ENCODE peak calls at places on chromosomes 13 and 19, in six cellular contexts. One of them, this sample, is unnamed.

GRCh38 chr19:33878912-33879810 is 82.5 kb downstream of the KCTD15 start:
- DNase-seq in AG04449: no peak
- DNase-seq in cardiac muscle cell: no peak
- DNase-seq in AG10803: no peak
- DNase-seq in fibroblast of pulmonary artery: no peak
- DNase-seq in gastrocnemius medialis: no peak
- DNase-seq in this sample: no peak

GRCh38 chr13:26785845-26786630 is 25.5 kb upstream of the GPR12 start:
- DNase-seq in AG04449: no peak
- DNase-seq in cardiac muscle cell: peak; percentile 14
- DNase-seq in AG10803: peak; percentile 1
- DNase-seq in fibroblast of pulmonary artery: no peak
- DNase-seq in gastrocnemius medialis: no peak
- DNase-seq in this sample: no peak

GRCh38 chr13:94602467-94602866 is 810 bp downstream of the GPR180 start:
- DNase-seq in AG04449: no peak
- DNase-seq in cardiac muscle cell: no peak
- DNase-seq in AG10803: no peak
- DNase-seq in fibroblast of pulmonary artery: peak; percentile 6
- DNase-seq in gastrocnemius medialis: no peak
- DNase-seq in this sample: no peak

GRCh38 chr13:28851422-28851821 is 31.3 kb downstream of the MTUS2 start:
- DNase-seq in AG04449: no peak
- DNase-seq in cardiac muscle cell: no peak
- DNase-seq in AG10803: no peak
- DNase-seq in fibroblast of pulmonary artery: no peak
- DNase-seq in gastrocnemius medialis: no peak
- DNase-seq in this sample: no peak

GRCh38 chr13:46530084-46530935 is 22.7 kb upstream of the LRCH1 start:
- DNase-seq in AG04449: no peak
- DNase-seq in cardiac muscle cell: peak; percentile 56
- DNase-seq in AG10803: peak; percentile 22
- DNase-seq in fibroblast of pulmonary artery: peak; percentile 37
- DNase-seq in gastrocnemius medialis: no peak
- DNase-seq in this sample: no peak

GRCh38 chr13:76016799-76017198 is 380.7 kb downstream of the LMO7 start:
- DNase-seq in AG04449: no peak
- DNase-seq in cardiac muscle cell: peak; percentile 40
- DNase-seq in AG10803: peak; percentile 19
- DNase-seq in fibroblast of pulmonary artery: peak; percentile 46
- DNase-seq in gastrocnemius medialis: no peak
- DNase-seq in this sample: no peak

GRCh38 chr13:33932765-33933406 is 114.9 kb downstream of the RFC3 start:
- DNase-seq in AG04449: no peak
- DNase-seq in cardiac muscle cell: no peak
- DNase-seq in AG10803: no peak
- DNase-seq in fibroblast of pulmonary artery: peak; percentile 20
- DNase-seq in gastrocnemius medialis: no peak
- DNase-seq in this sample: no peak

GRCh38 chr19:43651758-43652545 is 12.3 kb upstream of the CADM4 start:
- DNase-seq in AG04449: no peak
- DNase-seq in cardiac muscle cell: peak; percentile 75
- DNase-seq in AG10803: peak; percentile 58
- DNase-seq in fibroblast of pulmonary artery: peak; percentile 77
- DNase-seq in gastrocnemius medialis: peak; percentile 12
- DNase-seq in this sample: no peak

GRCh38 chr19:2578911-2579677 is 103.2 kb downstream of the GADD45B start:
- DNase-seq in AG04449: peak; percentile 65
- DNase-seq in cardiac muscle cell: peak; percentile 94
- DNase-seq in AG10803: peak; percentile 93
- DNase-seq in fibroblast of pulmonary artery: peak; percentile 94
- DNase-seq in gastrocnemius medialis: peak; percentile 81
- DNase-seq in this sample: peak; percentile 87
- TF ChIP-seq CTCF in AG04449: peak; percentile 98
- TF ChIP-seq CTCF in cardiac muscle cell: peak; percentile 94
- TF ChIP-seq CTCF in AG10803: peak; percentile 92
- TF ChIP-seq CTCF in fibroblast of pulmonary artery: peak; percentile 85
- TF ChIP-seq CTCF in gastrocnemius medialis: peak; percentile 98
- TF ChIP-seq CTCF in this sample: peak; percentile 80

GRCh38 chr19:39406656-39407393 is at the start of gene ZFP36:
- DNase-seq in AG04449: no peak
- DNase-seq in cardiac muscle cell: peak; percentile 90
- DNase-seq in AG10803: peak; percentile 84
- DNase-seq in fibroblast of pulmonary artery: peak; percentile 93
- DNase-seq in gastrocnemius medialis: peak; percentile 89
- DNase-seq in this sample: peak; percentile 77
- TF ChIP-seq CTCF in AG04449: peak; percentile 0
- TF ChIP-seq CTCF in cardiac muscle cell: no peak
- TF ChIP-seq CTCF in AG10803: peak; percentile 1
- TF ChIP-seq CTCF in fibroblast of pulmonary artery: no peak
- TF ChIP-seq CTCF in gastrocnemius medialis: no peak
- TF ChIP-seq CTCF in this sample: no peak

DNA sequence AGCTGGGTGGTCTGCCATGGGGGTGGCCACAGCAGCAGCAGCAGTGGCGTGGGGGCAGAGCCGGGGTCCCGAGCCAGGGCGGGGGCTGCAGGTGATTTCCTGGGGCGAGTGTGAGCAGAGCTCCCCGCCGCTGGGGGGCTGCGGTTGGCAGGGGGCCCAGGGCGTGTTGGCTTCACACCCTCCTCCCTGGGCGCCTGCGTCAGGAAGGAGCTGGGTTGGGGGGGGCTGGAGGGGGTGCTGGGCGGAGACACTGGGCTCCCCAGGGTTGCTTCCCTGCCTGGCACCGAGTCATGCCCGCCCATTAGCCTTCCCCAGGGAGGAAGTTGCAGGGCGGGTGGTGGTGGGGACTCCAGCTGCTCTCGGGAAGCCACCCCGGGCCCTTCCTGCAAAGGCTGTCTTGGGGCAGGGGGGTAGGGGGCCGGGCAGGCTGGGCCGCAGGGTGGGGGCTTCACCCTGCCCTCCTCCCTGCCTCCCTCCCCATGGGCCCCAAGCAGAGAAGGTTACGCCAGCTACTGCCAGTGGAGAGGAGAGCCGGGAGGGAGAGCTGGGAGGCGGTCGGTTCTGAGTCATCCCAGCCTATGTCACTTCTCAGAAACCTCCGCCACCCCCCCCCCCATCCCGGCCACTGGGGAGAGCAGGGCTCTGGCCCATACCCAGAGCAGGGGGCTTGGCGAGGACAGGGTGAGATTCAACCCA is 4.6 kb downstream of the MIDN start:
- DNase-seq in AG04449: peak; percentile 91
- DNase-seq in cardiac muscle cell: peak; percentile 99
- DNase-seq in AG10803: peak; percentile 99
- DNase-seq in fibroblast of pulmonary artery: peak; percentile 98
- DNase-seq in gastrocnemius medialis: peak; percentile 81
- DNase-seq in this sample: no peak
- TF ChIP-seq CTCF in AG04449: peak; percentile 43
- TF ChIP-seq CTCF in cardiac muscle cell: no peak
- TF ChIP-seq CTCF in AG10803: peak; percentile 17
- TF ChIP-seq CTCF in fibroblast of pulmonary artery: no peak
- TF ChIP-seq CTCF in gastrocnemius medialis: no peak
- TF ChIP-seq CTCF in this sample: no peak

GRCh38 chr19:49213791-49214190 is 56.2 kb downstream of the TRPM4 start:
- DNase-seq in AG04449: no peak
- DNase-seq in cardiac muscle cell: no peak
- DNase-seq in AG10803: no peak
- DNase-seq in fibroblast of pulmonary artery: no peak
- DNase-seq in gastrocnemius medialis: no peak
- DNase-seq in this sample: no peak
- TF ChIP-seq CTCF in AG04449: no peak
- TF ChIP-seq CTCF in cardiac muscle cell: no peak
- TF ChIP-seq CTCF in AG10803: no peak
- TF ChIP-seq CTCF in fibroblast of pulmonary artery: peak; percentile 5
- TF ChIP-seq CTCF in gastrocnemius medialis: no peak
- TF ChIP-seq CTCF in this sample: peak; percentile 28

GRCh38 chr19:10362259-10362658 is 18.1 kb downstream of the TYK2 start:
- DNase-seq in AG04449: no peak
- DNase-seq in cardiac muscle cell: no peak
- DNase-seq in AG10803: no peak
- DNase-seq in fibroblast of pulmonary artery: no peak
- DNase-seq in gastrocnemius medialis: no peak
- DNase-seq in this sample: no peak

GRCh38 chr19:10361569-10362011 is 18.8 kb downstream of the TYK2 start:
- DNase-seq in AG04449: no peak
- DNase-seq in cardiac muscle cell: no peak
- DNase-seq in AG10803: no peak
- DNase-seq in fibroblast of pulmonary artery: no peak
- DNase-seq in gastrocnemius medialis: no peak
- DNase-seq in this sample: no peak

GRCh38 chr19:10353793-10354391 is 14.5 kb upstream of the ICAM3 start:
- DNase-seq in AG04449: no peak
- DNase-seq in cardiac muscle cell: peak; percentile 25
- DNase-seq in AG10803: no peak
- DNase-seq in fibroblast of pulmonary artery: peak; percentile 15
- DNase-seq in gastrocnemius medialis: no peak
- DNase-seq in this sample: peak; percentile 54

GRCh38 chr19:10352764-10353671 is 13.6 kb upstream of the ICAM3 start:
- DNase-seq in AG04449: no peak
- DNase-seq in cardiac muscle cell: peak; percentile 32
- DNase-seq in AG10803: no peak
- DNase-seq in fibroblast of pulmonary artery: no peak
- DNase-seq in gastrocnemius medialis: peak; percentile 27
- DNase-seq in this sample: no peak

DNA sequence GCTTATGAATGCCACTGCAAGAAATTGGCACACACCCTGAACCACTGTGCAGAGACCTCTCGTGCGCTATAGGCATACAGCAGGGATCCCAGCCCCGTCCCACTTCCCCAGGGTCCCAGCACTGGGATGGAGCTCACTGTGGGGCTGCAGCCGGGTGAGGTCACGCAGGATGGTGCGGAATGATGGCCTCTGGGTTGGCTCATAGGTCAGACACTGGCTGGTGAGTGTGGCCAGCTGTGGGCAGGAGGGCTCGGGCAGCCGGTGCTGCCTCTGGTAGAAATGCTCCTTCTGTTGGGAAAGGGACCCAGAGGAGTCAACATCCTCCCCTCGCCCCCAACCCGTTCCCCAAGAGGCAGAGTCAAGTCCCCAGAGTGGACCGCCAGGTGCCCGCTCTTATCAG is 17.0 kb upstream of the ICAM3 start:
- DNase-seq in AG04449: no peak
- DNase-seq in cardiac muscle cell: no peak
- DNase-seq in AG10803: no peak
- DNase-seq in fibroblast of pulmonary artery: no peak
- DNase-seq in gastrocnemius medialis: no peak
- DNase-seq in this sample: no peak
- TF ChIP-seq CTCF in AG04449: no peak
- TF ChIP-seq CTCF in cardiac muscle cell: no peak
- TF ChIP-seq CTCF in AG10803: no peak
- TF ChIP-seq CTCF in fibroblast of pulmonary artery: no peak
- TF ChIP-seq CTCF in gastrocnemius medialis: no peak
- TF ChIP-seq CTCF in this sample: no peak

GRCh38 chr13:111046590-111047141 is 68.4 kb upstream of the ARHGEF7 start:
- DNase-seq in AG04449: no peak
- DNase-seq in cardiac muscle cell: peak; percentile 34
- DNase-seq in AG10803: peak; percentile 45
- DNase-seq in fibroblast of pulmonary artery: peak; percentile 40
- DNase-seq in gastrocnemius medialis: no peak
- DNase-seq in this sample: no peak

GRCh38 chr13:111043575-111043982 is 71.5 kb upstream of the ARHGEF7 start:
- DNase-seq in AG04449: no peak
- DNase-seq in cardiac muscle cell: peak; percentile 62
- DNase-seq in AG10803: peak; percentile 94
- DNase-seq in fibroblast of pulmonary artery: peak; percentile 36
- DNase-seq in gastrocnemius medialis: peak; percentile 17
- DNase-seq in this sample: no peak

GRCh38 chr13:111044087-111044830 is 70.9 kb upstream of the ARHGEF7 start:
- DNase-seq in AG04449: no peak
- DNase-seq in cardiac muscle cell: no peak
- DNase-seq in AG10803: no peak
- DNase-seq in fibroblast of pulmonary artery: no peak
- DNase-seq in gastrocnemius medialis: no peak
- DNase-seq in this sample: no peak

GRCh38 chr13:111047326-111047725 is 67.8 kb upstream of the ARHGEF7 start:
- DNase-seq in AG04449: no peak
- DNase-seq in cardiac muscle cell: no peak
- DNase-seq in AG10803: no peak
- DNase-seq in fibroblast of pulmonary artery: no peak
- DNase-seq in gastrocnemius medialis: no peak
- DNase-seq in this sample: no peak

DNA sequence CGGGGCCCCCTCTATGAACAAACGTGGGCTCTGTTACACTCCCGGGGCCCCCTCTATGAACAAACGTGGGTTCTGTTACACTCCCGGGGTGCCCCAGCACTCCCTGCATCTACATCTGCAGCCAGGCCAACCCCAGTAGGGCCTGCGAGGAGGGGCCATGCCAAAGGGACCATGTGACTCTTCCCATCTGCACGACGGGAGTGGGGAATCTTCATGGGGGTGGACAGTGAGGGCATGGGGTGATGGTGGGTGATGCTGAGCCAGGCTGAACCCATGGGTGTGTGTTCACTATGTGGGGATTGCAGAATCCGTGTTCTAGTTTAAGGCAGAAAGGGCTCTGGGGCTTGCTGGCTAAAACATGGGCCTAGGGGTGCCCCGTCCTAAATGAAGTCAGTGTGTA is 69.9 kb upstream of the ARHGEF7 start:
- DNase-seq in AG04449: no peak
- DNase-seq in cardiac muscle cell: no peak
- DNase-seq in AG10803: no peak
- DNase-seq in fibroblast of pulmonary artery: no peak
- DNase-seq in gastrocnemius medialis: no peak
- DNase-seq in this sample: no peak
- TF ChIP-seq CTCF in AG04449: no peak
- TF ChIP-seq CTCF in cardiac muscle cell: no peak
- TF ChIP-seq CTCF in AG10803: no peak
- TF ChIP-seq CTCF in fibroblast of pulmonary artery: no peak
- TF ChIP-seq CTCF in gastrocnemius medialis: no peak
- TF ChIP-seq CTCF in this sample: no peak

DNA sequence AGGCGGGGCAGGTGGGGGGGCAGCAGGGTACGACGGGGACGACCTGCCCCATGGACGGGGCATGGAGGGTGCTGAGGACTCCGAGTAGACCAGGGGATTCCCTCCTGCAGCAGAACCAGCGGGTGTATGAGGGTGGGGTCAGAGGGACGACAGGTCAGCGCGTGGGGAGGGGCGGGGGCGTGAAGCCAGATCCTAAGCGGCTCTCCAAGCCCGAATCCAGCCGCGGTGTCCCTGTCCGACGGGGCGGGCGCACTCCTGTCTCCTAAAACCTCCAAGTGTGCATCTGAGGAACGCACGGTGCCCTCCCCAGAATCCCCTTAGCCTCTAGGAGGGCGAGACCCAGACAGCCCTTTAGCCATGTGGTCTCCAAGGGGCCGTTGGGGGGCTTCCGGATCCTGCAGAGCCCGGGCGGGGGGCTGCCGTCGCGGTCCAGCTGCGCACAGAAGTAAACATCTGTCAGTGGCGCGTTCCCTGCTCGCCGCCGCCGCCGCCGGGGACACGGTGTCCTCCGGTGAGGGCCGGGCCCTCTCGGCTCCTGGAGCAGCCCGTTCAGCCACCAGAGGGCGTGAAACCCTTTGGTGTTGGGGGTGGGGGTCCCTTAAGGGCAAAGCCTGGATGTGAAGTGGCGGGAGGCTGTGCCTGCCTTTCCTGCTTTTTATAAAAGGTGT is 732 bp downstream of the NRTN start:
- DNase-seq in AG04449: no peak
- DNase-seq in cardiac muscle cell: peak; percentile 60
- DNase-seq in AG10803: peak; percentile 24
- DNase-seq in fibroblast of pulmonary artery: peak; percentile 36
- DNase-seq in gastrocnemius medialis: no peak
- DNase-seq in this sample: peak; percentile 82
- TF ChIP-seq CTCF in AG04449: peak; percentile 87
- TF ChIP-seq CTCF in cardiac muscle cell: peak; percentile 79
- TF ChIP-seq CTCF in AG10803: peak; percentile 66
- TF ChIP-seq CTCF in fibroblast of pulmonary artery: peak; percentile 55
- TF ChIP-seq CTCF in gastrocnemius medialis: peak; percentile 49
- TF ChIP-seq CTCF in this sample: peak; percentile 79